ENCODE peak calls at places on chromosome 14, in four cellular contexts. C is HepG2, P is upper lobe of left lung, I is GM12878. N is an unnamed sample.

GRCh38 chr14:36647827-36648753 is 13.6 kb upstream of the PAX9 start:
- DNase-seq in I (no peak), P (peak; percentile 83), C (peak; percentile 61), N (no peak)

GRCh38 chr14:24307575-24308341 is at the start of gene CIDEB:
- DNase-seq in C (peak; percentile 99), I (no peak), P (no peak), N (peak; percentile 65)

GRCh38 chr14:24437020-24437735 is 5.4 kb downstream of the SDR39U1 start:
- DNase-seq in C (no peak), P (peak; percentile 49), I (no peak), N (peak; percentile 29)

GRCh38 chr14:54805080-54805479 is 97.5 kb downstream of the GCH1 start:
- DNase-seq in P (no peak), I (no peak), C (no peak), N (no peak)

GRCh38 chr14:29569194-29569593 is 358.5 kb downstream of the PRKD1 start:
- DNase-seq in C (no peak), P (no peak), I (no peak), N (no peak)

GRCh38 chr14:96285667-96286066 is 29.7 kb downstream of the BDKRB1 start:
- DNase-seq in I (no peak), P (peak; percentile 35), C (no peak), N (no peak)

GRCh38 chr14:96166475-96167223 is 38.0 kb upstream of the BDKRB2 start:
- DNase-seq in C (no peak), I (no peak), P (no peak), N (no peak)

GRCh38 chr14:63273717-63274673 is 44.7 kb downstream of the GPHB5 start:
- DNase-seq in C (no peak), I (no peak), P (peak; percentile 30), N (no peak)

GRCh38 chr14:101535232-101535631 is 26.1 kb upstream of the DIO3 start:
- DNase-seq in C (peak; percentile 57), P (no peak), I (no peak), N (no peak)

GRCh38 chr14:106845286-106846087 is 1319.1 kb downstream of the TMEM121 start:
- DNase-seq in C (peak; percentile 97), I (peak; percentile 73), P (no peak), N (peak; percentile 66)

GRCh38 chr14:87615822-87616679 is 376.9 kb downstream of the GALC start:
- DNase-seq in C (peak; percentile 44), P (no peak), I (no peak), N (peak; percentile 15)

GRCh38 chr14:38248629-38249028 is 7.3 kb downstream of the CLEC14A start:
- DNase-seq in C (peak; percentile 28), P (no peak), I (no peak), N (no peak)

GRCh38 chr14:61911534-61911933 is 149.3 kb downstream of the SNAPC1 start:
- DNase-seq in I (no peak), C (no peak), P (no peak), N (no peak)

GRCh38 chr14:32038876-32039275 is 38.2 kb upstream of the ARHGAP5 start:
- DNase-seq in I (no peak), C (no peak), P (no peak), N (no peak)

GRCh38 chr14:61716956-61717355 is 21.6 kb downstream of the HIF1A start:
- DNase-seq in I (no peak), P (no peak), C (no peak), N (no peak)

GRCh38 chr14:99996951-99997571 is 68.2 kb upstream of the EVL start:
- DNase-seq in P (no peak), I (no peak), C (no peak), N (no peak)

GRCh38 chr14:70873627-70874026 is 33.6 kb upstream of the PCNX1 start:
- DNase-seq in C (peak; percentile 38), I (no peak), P (no peak), N (no peak)

GRCh38 chr14:91399868-91400640 is 17.6 kb downstream of the CCDC88C start:
- DNase-seq in P (no peak), C (no peak), I (no peak), N (no peak)

GRCh38 chr14:23644919-23645336 is 8.8 kb downstream of the DHRS2 start:
- DNase-seq in C (no peak), I (no peak), P (peak; percentile 35), N (no peak)

GRCh38 chr14:100679707-100680438 is 46.8 kb upstream of the DLK1 start:
- DNase-seq in C (peak; percentile 83), P (no peak), I (no peak), N (peak; percentile 93)

GRCh38 chr14:103961928-103962578 is 19.7 kb upstream of the RD3L start:
- DNase-seq in I (no peak), C (no peak), P (no peak), N (no peak)

GRCh38 chr14:38554046-38554445 is 298.2 kb upstream of the CLEC14A start:
- DNase-seq in C (no peak), P (no peak), I (no peak), N (no peak)

GRCh38 chr14:34213332-34213731 is 248.7 kb downstream of the SPTSSA start:
- DNase-seq in I (no peak), P (no peak), C (no peak), N (no peak)

GRCh38 chr14:61609143-61609851 is 86.0 kb upstream of the HIF1A start:
- DNase-seq in C (peak; percentile 63), P (peak; percentile 18), I (no peak), N (no peak)

GRCh38 chr14:41285193-41285748 is 321.4 kb upstream of the LRFN5 start:
- DNase-seq in C (peak; percentile 40), I (no peak), P (no peak), N (no peak)

GRCh38 chr14:106501898-106502297 is 975.5 kb downstream of the TMEM121 start:
- DNase-seq in C (no peak), P (no peak), I (no peak), N (no peak)

DNA sequence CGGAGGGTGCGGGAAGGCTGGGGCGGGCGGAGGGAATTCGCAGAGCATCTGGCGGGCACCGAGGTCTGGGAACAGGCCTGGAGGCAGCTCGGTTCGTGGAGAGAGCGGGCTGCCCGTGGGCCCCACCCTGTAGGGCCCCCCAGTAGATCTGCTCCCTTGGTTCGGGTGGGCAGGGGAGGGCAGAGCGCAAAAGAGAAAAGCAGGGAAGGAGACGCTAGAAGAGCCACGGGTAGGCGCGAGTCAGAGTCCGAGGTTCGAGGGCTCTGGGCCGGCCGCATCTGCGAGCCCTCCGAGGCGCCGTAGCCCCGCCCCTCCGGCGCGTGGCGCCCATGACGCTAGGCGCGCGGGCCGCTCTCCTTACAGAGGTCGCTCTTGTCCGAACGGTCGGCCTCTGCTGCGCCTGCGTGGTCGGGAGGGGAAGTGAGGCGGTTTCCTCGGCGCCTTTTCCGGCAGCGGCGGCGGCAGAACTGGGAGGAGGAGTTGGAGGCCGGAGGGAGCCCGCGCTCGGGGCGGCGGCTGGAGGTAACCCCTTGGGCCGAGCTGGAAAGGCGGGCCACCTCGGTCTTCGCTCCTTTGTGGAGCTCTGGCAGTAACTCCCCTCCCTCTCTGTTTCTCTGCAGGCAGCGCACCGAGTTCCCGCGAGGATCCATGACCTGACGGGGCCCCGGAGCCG is at the start of gene ARF6:
- DNase-seq in I (peak; percentile 81), C (peak; percentile 93), P (peak; percentile 100), N (peak; percentile 98)
- TF ChIP-seq EP300 in I (no peak), C (peak; percentile 17), P (no peak), N (no peak)

DNA sequence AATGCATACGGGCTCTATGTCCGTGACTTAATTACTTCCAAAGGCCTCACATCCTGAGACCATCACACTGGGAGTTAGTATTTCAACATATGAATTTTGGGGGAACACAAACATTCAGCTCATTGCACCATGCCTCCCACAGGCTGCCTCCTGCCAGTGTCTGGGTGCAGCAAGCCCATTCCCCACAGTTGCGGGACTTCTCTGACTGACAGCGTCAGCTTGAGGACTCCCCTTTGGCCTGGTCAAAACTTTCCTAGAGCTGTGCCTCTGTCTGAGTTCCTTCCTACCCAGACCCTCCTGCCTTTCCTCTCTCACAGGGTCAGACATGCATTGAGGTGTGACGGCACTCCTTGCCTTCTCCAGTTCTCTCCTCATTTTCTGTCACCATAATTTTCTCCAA is 27.4 kb downstream of the PPP1R36 start:
- DNase-seq in C (no peak), P (no peak), I (no peak), N (no peak)
- H3K4me1 ChIP-seq in C (no peaks in the 10 kb centered on the region), P (no peaks in the 10 kb centered on the region), I (no peaks in the 10 kb centered on the region), N (peaks cover 3% of the 10 kb centered on the region)

DNA sequence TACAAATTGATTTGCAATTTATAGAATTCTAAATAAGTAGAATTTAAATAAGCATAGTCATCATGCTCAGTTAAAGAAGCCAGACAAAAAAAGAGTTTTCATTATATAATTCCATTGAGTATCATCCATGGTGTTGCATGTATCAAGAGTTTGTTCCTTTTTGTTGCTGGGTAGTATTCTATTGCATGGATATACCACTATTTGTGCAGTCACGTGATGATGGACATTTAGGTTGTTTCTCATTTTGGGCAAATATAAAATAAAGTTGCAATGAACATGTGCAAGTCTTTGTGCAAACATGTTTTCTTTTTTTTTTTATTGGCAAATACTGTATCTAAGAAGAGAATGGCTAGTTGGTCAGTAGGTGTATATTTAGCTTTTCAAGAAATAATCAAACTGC is 186.2 kb upstream of the FRMD6 start:
- DNase-seq in P (no peak), I (no peak), C (no peak), N (no peak)
- TF ChIP-seq EP300 in P (no peak), I (no peak), C (no peak), N (no peak)

DNA sequence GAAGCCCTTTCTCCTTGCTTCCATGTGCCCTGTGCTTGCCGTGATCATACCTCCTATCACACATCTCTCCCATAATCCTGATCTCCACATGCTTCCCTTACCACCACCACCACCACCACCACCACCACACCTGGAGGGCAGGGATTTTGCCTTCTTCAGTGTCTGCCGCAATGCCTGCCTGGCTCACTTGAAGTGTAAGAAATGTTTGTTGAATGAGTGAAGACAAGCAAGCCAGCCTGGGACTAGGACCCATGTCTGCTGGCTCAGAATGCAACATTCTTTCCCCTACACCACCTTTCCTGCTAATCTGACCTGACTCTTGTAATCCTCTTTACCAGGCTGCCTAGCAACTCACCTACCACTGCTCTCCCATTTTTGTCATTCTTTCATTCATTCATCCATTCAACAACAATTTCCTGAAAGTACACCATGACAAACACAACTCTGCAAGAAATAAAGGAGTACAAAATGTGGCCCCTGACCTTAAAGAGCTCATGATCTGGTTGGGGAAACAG is 3.5 kb upstream of the NID2 start:
- DNase-seq in P (no peak), C (no peak), I (no peak), N (no peak)
- H3K4me1 ChIP-seq in P (peaks cover 20% of the 10 kb centered on the region), C (peaks cover 11% of the 10 kb centered on the region), I (no peaks in the 10 kb centered on the region), N (peaks cover 6% of the 10 kb centered on the region)

GRCh38 chr14:77910506-77910905 is 110.6 kb downstream of the ADCK1 start:
- DNase-seq in I (no peak), P (no peak), C (peak; percentile 3), N (no peak)

GRCh38 chr14:77917802-77918201 is 117.9 kb downstream of the ADCK1 start:
- DNase-seq in P (no peak), C (no peak), I (no peak), N (no peak)

GRCh38 chr14:77918448-77918847 is 118.5 kb downstream of the ADCK1 start:
- DNase-seq in I (no peak), C (no peak), P (no peak), N (no peak)

GRCh38 chr14:77912754-77913556 is 113.0 kb downstream of the ADCK1 start:
- DNase-seq in P (peak; percentile 54), C (no peak), I (no peak), N (no peak)

GRCh38 chr14:77914073-77914721 is 114.3 kb downstream of the ADCK1 start:
- DNase-seq in I (no peak), C (no peak), P (no peak), N (no peak)
- TF ChIP-seq EP300 in I (no peak), C (no peak), P (no peak), N (no peak)

N was measured in ovary.